ENCODE peak calls at places on chromosome 7, in nine cellular contexts. V is astrocyte; W is OCI-LY7; X is hepatocyte; C is CD8-positive, alpha-beta T cell; Z is neuronal stem cell; E is fibroblast of lung; Y is IMR-90; B is gastrocnemius medialis. K is an unnamed sample.

GRCh38 chr7:113109718-113110117 is 8.6 kb downstream of the SMIM30 start:
- DNase-seq in V (no peak), W (no peak), X (no peak), C (no peak), Z (no peak), E (no peak), Y (no peak), B (no peak), K (no peak)

GRCh38 chr7:74013539-74014272 is 14.3 kb upstream of the ELN start:
- DNase-seq in V (no peak), W (no peak), X (no peak), C (no peak), Z (no peak), E (no peak), Y (no peak), B (peak; percentile 46), K (no peak)

GRCh38 chr7:148944935-148945934 is 61.1 kb upstream of the EZH2 start:
- DNase-seq in V (peak; percentile 39), W (no peak), X (no peak), C (no peak), Z (no peak), E (peak; percentile 72), Y (peak; percentile 66), B (peak; percentile 20), K (no peak)

GRCh38 chr7:30226593-30227268 is 57.7 kb upstream of the ZNRF2 start:
- DNase-seq in V (no peak), W (no peak), X (peak; percentile 70), C (no peak), Z (no peak), E (no peak), Y (no peak), B (peak; percentile 29), K (no peak)

GRCh38 chr7:155405399-155406318 is 52.3 kb upstream of the EN2 start:
- DNase-seq in V (no peak), W (no peak), X (no peak), C (peak; percentile 20), Z (no peak), E (no peak), Y (no peak), B (no peak), K (no peak)

GRCh38 chr7:48384180-48384752 is 213.0 kb downstream of the ABCA13 start:
- DNase-seq in V (no peak), W (no peak), X (no peak), C (no peak), Z (no peak), E (no peak), Y (no peak), B (no peak), K (no peak)

GRCh38 chr7:22060863-22061262 is 115.2 kb upstream of the CDCA7L start:
- DNase-seq in V (no peak), W (no peak), X (no peak), C (no peak), Z (no peak), E (no peak), Y (no peak), B (no peak), K (no peak)

GRCh38 chr7:39265912-39266591 is 288.3 kb downstream of the POU6F2 start:
- DNase-seq in V (no peak), W (no peak), X (no peak), C (no peak), Z (no peak), E (no peak), Y (no peak), B (no peak), K (no peak)

GRCh38 chr7:144736880-144737493 is 98.9 kb downstream of the TPK1 start:
- DNase-seq in V (no peak), W (no peak), X (no peak), C (no peak), Z (no peak), E (no peak), Y (no peak), B (no peak), K (no peak)

GRCh38 chr7:82419200-82419599 is 24.4 kb downstream of the CACNA2D1 start:
- DNase-seq in V (no peak), W (no peak), X (no peak), C (no peak), Z (no peak), E (no peak), Y (no peak), B (no peak), K (no peak)

GRCh38 chr7:40507166-40507565 is 372.4 kb downstream of the SUGCT start:
- DNase-seq in V (no peak), W (peak; percentile 39), X (no peak), C (no peak), Z (no peak), E (peak; percentile 32), Y (no peak), B (no peak), K (no peak)

GRCh38 chr7:154916381-154917213 is 86.3 kb downstream of the PAXIP1 start:
- DNase-seq in V (no peak), W (no peak), X (no peak), C (no peak), Z (no peak), E (no peak), Y (no peak), B (no peak), K (no peak)

GRCh38 chr7:26007510-26007909 is 144.5 kb upstream of the NFE2L3 start:
- DNase-seq in V (no peak), W (no peak), X (peak; percentile 23), C (no peak), Z (no peak), E (no peak), Y (no peak), B (no peak), K (no peak)

GRCh38 chr7:135879238-135879637 is 97.9 kb downstream of the MTPN start:
- DNase-seq in V (peak; percentile 85), W (no peak), X (no peak), C (no peak), Z (no peak), E (no peak), Y (peak; percentile 42), B (no peak), K (no peak)

GRCh38 chr7:43501881-43502280 is 81.0 kb upstream of the STK17A start:
- DNase-seq in V (peak; percentile 88), W (no peak), X (no peak), C (no peak), Z (no peak), E (peak; percentile 47), Y (peak; percentile 12), B (no peak), K (no peak)

GRCh38 chr7:1691096-1691495 is 21.0 kb downstream of the ELFN1 start:
- DNase-seq in V (no peak), W (no peak), X (no peak), C (no peak), Z (no peak), E (no peak), Y (no peak), B (no peak), K (peak; percentile 19)

GRCh38 chr7:100342761-100343160 is 15.2 kb upstream of the PILRB start:
- DNase-seq in V (no peak), W (no peak), X (no peak), C (no peak), Z (no peak), E (no peak), Y (no peak), B (peak; percentile 62), K (no peak)

GRCh38 chr7:138863931-138864330 is 65.9 kb upstream of the ATP6V0A4 start:
- DNase-seq in V (no peak), W (no peak), X (no peak), C (no peak), Z (no peak), E (no peak), Y (no peak), B (no peak), K (no peak)
- H3K36me3 ChIP-seq in V (no peaks in the 10 kb centered on the region), W (no peaks in the 10 kb centered on the region), X (no peaks in the 10 kb centered on the region), C (no peaks in the 10 kb centered on the region), Z (peaks cover 24% of the 10 kb centered on the region), E (no peaks in the 10 kb centered on the region), Y (peaks cover 11% of the 10 kb centered on the region), B (no peaks in the 10 kb centered on the region), K (no peaks in the 10 kb centered on the region)

GRCh38 chr7:76328390-76328789 is 25.9 kb downstream of the HSPB1 start:
- DNase-seq in V (no peak), W (no peak), X (no peak), C (no peak), Z (no peak), E (no peak), Y (no peak), B (no peak), K (no peak)

GRCh38 chr7:76325811-76326210 is 23.3 kb downstream of the HSPB1 start:
- DNase-seq in V (no peak), W (no peak), X (no peak), C (no peak), Z (no peak), E (no peak), Y (no peak), B (no peak), K (no peak)

GRCh38 chr7:76327610-76328009 is 25.1 kb downstream of the HSPB1 start:
- DNase-seq in V (no peak), W (no peak), X (no peak), C (no peak), Z (no peak), E (no peak), Y (no peak), B (no peak), K (no peak)

GRCh38 chr7:76325092-76325491 is 22.6 kb downstream of the HSPB1 start:
- DNase-seq in V (no peak), W (no peak), X (no peak), C (no peak), Z (no peak), E (no peak), Y (no peak), B (no peak), K (no peak)

DNA sequence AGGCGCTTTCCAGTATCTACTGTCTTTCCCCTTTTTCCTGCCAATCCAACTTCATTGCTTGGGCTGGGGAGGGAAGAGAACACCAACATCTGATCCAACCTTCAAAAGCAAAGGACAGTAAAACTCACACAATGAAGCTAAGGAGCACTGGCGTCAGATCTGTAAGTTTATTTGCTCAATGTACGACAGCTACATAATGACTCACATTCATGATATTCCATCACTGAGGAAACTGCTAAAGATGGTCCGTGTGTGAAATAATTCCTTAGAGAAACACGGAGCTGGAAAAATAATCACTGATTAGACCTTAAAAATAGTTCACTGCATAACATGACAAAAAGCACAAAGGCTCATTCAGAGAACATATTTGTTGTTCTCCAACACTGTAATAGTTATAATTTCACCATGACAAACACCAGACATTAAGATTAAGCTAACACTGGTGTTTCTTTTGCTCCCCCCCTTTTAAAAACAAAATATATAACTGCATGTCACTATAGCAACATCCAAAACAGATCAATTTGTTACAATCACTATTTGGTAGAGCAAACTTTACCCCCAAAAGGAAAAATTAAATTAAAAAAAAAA is 24.3 kb downstream of the HSPB1 start:
- DNase-seq in V (peak; percentile 82), W (no peak), X (no peak), C (no peak), Z (no peak), E (peak; percentile 71), Y (peak; percentile 91), B (no peak), K (no peak)
- H3K4me1 ChIP-seq in V (peaks cover 6% of the 10 kb centered on the region), W (no peaks in the 10 kb centered on the region), X (no peaks in the 10 kb centered on the region), C (peaks cover 11% of the 10 kb centered on the region), Z (no peaks in the 10 kb centered on the region), E (peaks cover 7% of the 10 kb centered on the region), Y (peaks cover 8% of the 10 kb centered on the region), B (peaks cover 73% of the 10 kb centered on the region), K (no peaks in the 10 kb centered on the region)

GRCh38 chr7:2717905-2718702 is 30.1 kb downstream of the AMZ1 start:
- DNase-seq in V (no peak), W (no peak), X (no peak), C (no peak), Z (no peak), E (no peak), Y (no peak), B (no peak), K (no peak)
- H3K27ac ChIP-seq in V (no peak overlapping the region), W (no peak overlapping the region), X (peak overlapping the region; percentile 90), C (no peak overlapping the region), Z (no peak overlapping the region), E (peak overlapping the region; percentile 50), Y (no peak overlapping the region), B (no peak overlapping the region), K (peak overlapping the region; percentile 24)

GRCh38 chr7:5390918-5391317 is 32.7 kb downstream of the TNRC18 start:
- DNase-seq in V (no peak), W (no peak), X (no peak), C (no peak), Z (no peak), E (no peak), Y (no peak), B (no peak), K (no peak)
- H3K36me3 ChIP-seq in V (no peaks in the 10 kb centered on the region), W (peaks cover 31% of the 10 kb centered on the region), X (no peaks in the 10 kb centered on the region), C (peaks cover 33% of the 10 kb centered on the region), Z (peaks cover 26% of the 10 kb centered on the region), E (peaks cover 26% of the 10 kb centered on the region), Y (peaks cover 73% of the 10 kb centered on the region), B (no peaks in the 10 kb centered on the region), K (peaks cover 16% of the 10 kb centered on the region)

K was measured in CD8-positive, alpha-beta memory T cell.